ENCODE peak calls at places on chromosomes 1 and 21, in seven cellular contexts. A is NCI-H510A treated with DMSO at 0.1 percent for 48 hours, N is vagina, V is amniotic epithelial cell, J is dermis blood vessel endothelial cell, B is pancreas, K is hypothalamus. M is an unnamed sample.

GRCh38 chr1:154745286-154745731 is 124.8 kb downstream of the KCNN3 start:
- DNase-seq in A (no peak), N (no peak), V (no peak), J (no peak), B (no peak), K (no peak), M (peak)

GRCh38 chr1:174874337-174875053 is 125.3 kb upstream of the CACYBP start:
- DNase-seq in A (peak), N (no peak), V (no peak), J (peak), B (peak), K (no peak), M (no peak)

GRCh38 chr1:228350179-228350742 is 56.4 kb downstream of the TRIM11 start:
- DNase-seq in A (no peak), N (no peak), V (no peak), J (no peak), B (no peak), K (no peak), M (no peak)

GRCh38 chr1:214823311-214824117 is 220.5 kb downstream of the CENPF start:
- DNase-seq in A (no peak), N (no peak), V (no peak), J (no peak), B (no peak), K (no peak), M (no peak)

GRCh38 chr1:87800006-87800405 is 471.3 kb downstream of the LMO4 start:
- DNase-seq in A (no peak), N (no peak), V (peak), J (no peak), B (no peak), K (no peak), M (no peak)

GRCh38 chr1:117589531-117589930 is 16.3 kb upstream of the TENT5C start:
- DNase-seq in A (no peak), N (no peak), V (no peak), J (peak), B (no peak), K (no peak), M (no peak)

GRCh38 chr1:91572044-91572443 is 71.4 kb downstream of the CDC7 start:
- DNase-seq in A (no peak), N (no peak), V (no peak), J (no peak), B (no peak), K (no peak), M (no peak)

GRCh38 chr1:22428672-22429071 is 23.0 kb upstream of the ZBTB40 start:
- DNase-seq in A (no peak), N (no peak), V (peak), J (peak), B (no peak), K (no peak), M (no peak)

GRCh38 chr1:86546787-86547221 is at the start of gene CLCA4:
- DNase-seq in A (no peak), N (no peak), V (no peak), J (peak), B (no peak), K (no peak), M (no peak)

GRCh38 chr21:43201491-43201890 is 32.7 kb downstream of the CRYAA start:
- DNase-seq in A (no peak), N (no peak), V (no peak), J (no peak), B (no peak), K (no peak), M (no peak)

GRCh38 chr1:109547412-109548320 is 749 bp upstream of the GNAI3 start:
- DNase-seq in A (no peak), N (no peak), V (no peak), J (peak), B (peak), K (no peak), M (peak)

GRCh38 chr1:77267035-77267434 is 14.8 kb upstream of the AK5 start:
- DNase-seq in A (no peak), N (no peak), V (no peak), J (no peak), B (no peak), K (no peak), M (no peak)

GRCh38 chr1:33455537-33456301 is 16.7 kb upstream of the ZSCAN20 start:
- DNase-seq in A (peak), N (no peak), V (peak), J (peak), B (no peak), K (peak), M (no peak)

GRCh38 chr1:176559474-176560390 is 96.8 kb downstream of the PAPPA2 start:
- DNase-seq in A (peak), N (peak), V (peak), J (peak), B (peak), K (peak), M (no peak)

GRCh38 chr1:21313146-21313885 is 23.1 kb upstream of the ECE1 start:
- DNase-seq in A (no peak), N (no peak), V (no peak), J (peak), B (no peak), K (no peak), M (no peak)

GRCh38 chr1:36824390-36824861 is 209.9 kb downstream of the GRIK3 start:
- DNase-seq in A (no peak), N (no peak), V (no peak), J (no peak), B (no peak), K (no peak), M (no peak)

GRCh38 chr1:216665381-216665780 is 57.8 kb downstream of the ESRRG start:
- DNase-seq in A (no peak), N (no peak), V (peak), J (no peak), B (no peak), K (no peak), M (no peak)

GRCh38 chr1:55073187-55073916 is 34.0 kb downstream of the PCSK9 start:
- DNase-seq in A (peak), N (no peak), V (no peak), J (no peak), B (no peak), K (no peak), M (no peak)

GRCh38 chr1:73801912-73802429 is 396.0 kb downstream of the LRRIQ3 start:
- DNase-seq in A (no peak), N (no peak), V (no peak), J (no peak), B (no peak), K (no peak), M (no peak)

GRCh38 chr1:244211559-244211944 is 160.5 kb downstream of the ZBTB18 start:
- DNase-seq in A (no peak), N (no peak), V (peak), J (no peak), B (no peak), K (no peak), M (peak)

GRCh38 chr1:81799939-81800740 is 594 bp upstream of the ADGRL2 start:
- DNase-seq in A (peak), N (no peak), V (peak), J (peak), B (peak), K (no peak), M (peak)

GRCh38 chr1:186102559-186103148 is 272.4 kb downstream of the TPR start:
- DNase-seq in A (no peak), N (no peak), V (peak), J (peak), B (no peak), K (no peak), M (peak)

GRCh38 chr1:201945157-201945556 is 1.2 kb downstream of the LMOD1 start:
- DNase-seq in A (no peak), N (no peak), V (no peak), J (no peak), B (no peak), K (no peak), M (no peak)

GRCh38 chr1:167057297-167057688 is 32.9 kb downstream of the GPA33 start:
- DNase-seq in A (peak), N (no peak), V (peak), J (peak), B (no peak), K (peak), M (no peak)

GRCh38 chr1:207823880-207824566 is 72.2 kb downstream of the CD46 start:
- DNase-seq in A (peak), N (no peak), V (peak), J (peak), B (peak), K (peak), M (peak)

GRCh38 chr1:154627247-154628121 is 19.5 kb upstream of the ADAR start:
- DNase-seq in A (peak), N (no peak), V (peak), J (peak), B (peak), K (peak), M (peak)

GRCh38 chr21:23811802-23812201 is 1795.5 kb downstream of the MRPL39 start:
- DNase-seq in A (no peak), N (no peak), V (no peak), J (no peak), B (no peak), K (no peak), M (no peak)

GRCh38 chr1:211198880-211199279 is 60.3 kb upstream of the RCOR3 start:
- DNase-seq in A (no peak), N (no peak), V (no peak), J (no peak), B (no peak), K (no peak), M (no peak)

GRCh38 chr1:165287329-165287728 is 69.2 kb downstream of the LMX1A start:
- DNase-seq in A (no peak), N (no peak), V (no peak), J (no peak), B (no peak), K (no peak), M (no peak)

GRCh38 chr1:33220701-33221384 is 35.4 kb upstream of the ZNF362 start:
- DNase-seq in A (no peak), N (no peak), V (peak), J (no peak), B (no peak), K (no peak), M (no peak)

GRCh38 chr1:64209221-64209620 is 5.8 kb downstream of the UBE2U start:
- DNase-seq in A (no peak), N (no peak), V (peak), J (no peak), B (no peak), K (no peak), M (no peak)

GRCh38 chr1:64543831-64544230 is 73.9 kb downstream of the CACHD1 start:
- DNase-seq in A (no peak), N (no peak), V (peak), J (no peak), B (no peak), K (no peak), M (no peak)

GRCh38 chr1:170891872-170892271 is 43.5 kb upstream of the MROH9 start:
- DNase-seq in A (no peak), N (no peak), V (no peak), J (no peak), B (no peak), K (no peak), M (no peak)

M was measured in ovary.